ENCODE peak calls at places on chromosomes 4 and X, in six cellular contexts. One of them, this sample, is unnamed.

GRCh38 chr4:41361831-41362646 is 105.3 kb downstream of the UCHL1 start:
- DNase-seq in astrocyte of the spinal cord: no peak
- DNase-seq in heart right ventricle: no peak
- DNase-seq in progenitor cell of endocrine pancreas: no peak
- DNase-seq in epithelial cell of esophagus: no peak
- DNase-seq in bronchial epithelial cell: no peak
- DNase-seq in this sample: no peak

GRCh38 chrX:100980608-100981497 is 11.3 kb downstream of the ARL13A start:
- DNase-seq in progenitor cell of endocrine pancreas: no peak
- DNase-seq in epithelial cell of esophagus: peak
- DNase-seq in heart right ventricle: peak
- DNase-seq in astrocyte of the spinal cord: peak
- DNase-seq in bronchial epithelial cell: peak
- DNase-seq in this sample: peak

GRCh38 chrX:71103110-71103983 is 3.2 kb downstream of the CXorf65 start:
- DNase-seq in astrocyte of the spinal cord: no peak
- DNase-seq in heart right ventricle: peak
- DNase-seq in epithelial cell of esophagus: no peak
- DNase-seq in bronchial epithelial cell: no peak
- DNase-seq in progenitor cell of endocrine pancreas: no peak
- DNase-seq in this sample: no peak

GRCh38 chr4:88843067-88843723 is 145.6 kb upstream of the NAP1L5 start:
- DNase-seq in epithelial cell of esophagus: peak
- DNase-seq in heart right ventricle: no peak
- DNase-seq in astrocyte of the spinal cord: no peak
- DNase-seq in progenitor cell of endocrine pancreas: no peak
- DNase-seq in bronchial epithelial cell: peak
- DNase-seq in this sample: peak

GRCh38 chrX:20515841-20516461 is 249.2 kb upstream of the RPS6KA3 start:
- DNase-seq in epithelial cell of esophagus: peak
- DNase-seq in progenitor cell of endocrine pancreas: no peak
- DNase-seq in astrocyte of the spinal cord: peak
- DNase-seq in heart right ventricle: no peak
- DNase-seq in bronchial epithelial cell: peak
- DNase-seq in this sample: peak

GRCh38 chrX:54492340-54492739 is 3.7 kb downstream of the FGD1 start:
- DNase-seq in bronchial epithelial cell: peak
- DNase-seq in astrocyte of the spinal cord: peak
- DNase-seq in epithelial cell of esophagus: peak
- DNase-seq in progenitor cell of endocrine pancreas: no peak
- DNase-seq in heart right ventricle: peak
- DNase-seq in this sample: no peak

GRCh38 chrX:49066690-49067089 is 7.1 kb downstream of the PRAF2 start:
- DNase-seq in epithelial cell of esophagus: no peak
- DNase-seq in progenitor cell of endocrine pancreas: no peak
- DNase-seq in bronchial epithelial cell: no peak
- DNase-seq in heart right ventricle: no peak
- DNase-seq in astrocyte of the spinal cord: no peak
- DNase-seq in this sample: no peak

GRCh38 chr4:88771883-88772450 is 74.3 kb upstream of the NAP1L5 start:
- DNase-seq in epithelial cell of esophagus: peak
- DNase-seq in bronchial epithelial cell: no peak
- DNase-seq in astrocyte of the spinal cord: no peak
- DNase-seq in progenitor cell of endocrine pancreas: no peak
- DNase-seq in heart right ventricle: no peak
- DNase-seq in this sample: no peak

GRCh38 chr4:5892321-5893012 is 419 bp downstream of the CRMP1 start:
- DNase-seq in heart right ventricle: no peak
- DNase-seq in astrocyte of the spinal cord: no peak
- DNase-seq in progenitor cell of endocrine pancreas: no peak
- DNase-seq in bronchial epithelial cell: no peak
- DNase-seq in epithelial cell of esophagus: no peak
- DNase-seq in this sample: no peak

GRCh38 chr4:76687730-76688441 is 210.1 kb downstream of the SOWAHB start:
- DNase-seq in heart right ventricle: no peak
- DNase-seq in progenitor cell of endocrine pancreas: no peak
- DNase-seq in astrocyte of the spinal cord: no peak
- DNase-seq in epithelial cell of esophagus: no peak
- DNase-seq in bronchial epithelial cell: no peak
- DNase-seq in this sample: no peak

GRCh38 chr4:113943863-113944262 is 35.6 kb downstream of the ARSJ start:
- DNase-seq in progenitor cell of endocrine pancreas: no peak
- DNase-seq in bronchial epithelial cell: no peak
- DNase-seq in heart right ventricle: no peak
- DNase-seq in astrocyte of the spinal cord: peak
- DNase-seq in epithelial cell of esophagus: no peak
- DNase-seq in this sample: no peak

GRCh38 chr4:179804440-179804839 is 2362.2 kb upstream of the AGA start:
- DNase-seq in bronchial epithelial cell: no peak
- DNase-seq in heart right ventricle: no peak
- DNase-seq in progenitor cell of endocrine pancreas: no peak
- DNase-seq in astrocyte of the spinal cord: peak
- DNase-seq in epithelial cell of esophagus: no peak
- DNase-seq in this sample: no peak

GRCh38 chr4:145487626-145488025 is 6.0 kb downstream of the SMAD1 start:
- DNase-seq in astrocyte of the spinal cord: no peak
- DNase-seq in heart right ventricle: no peak
- DNase-seq in epithelial cell of esophagus: no peak
- DNase-seq in bronchial epithelial cell: no peak
- DNase-seq in progenitor cell of endocrine pancreas: no peak
- DNase-seq in this sample: no peak

GRCh38 chrX:576904-577303 is 53.7 kb upstream of the SHOX start:
- DNase-seq in heart right ventricle: no peak
- DNase-seq in progenitor cell of endocrine pancreas: no peak
- DNase-seq in bronchial epithelial cell: no peak
- DNase-seq in epithelial cell of esophagus: no peak
- DNase-seq in astrocyte of the spinal cord: no peak
- DNase-seq in this sample: no peak

GRCh38 chrX:104335765-104336164 is 81.0 kb upstream of the ESX1 start:
- DNase-seq in astrocyte of the spinal cord: peak
- DNase-seq in bronchial epithelial cell: peak
- DNase-seq in epithelial cell of esophagus: peak
- DNase-seq in progenitor cell of endocrine pancreas: no peak
- DNase-seq in heart right ventricle: no peak
- DNase-seq in this sample: no peak

GRCh38 chr4:109315818-109316217 is 13.4 kb upstream of the COL25A1 start:
- DNase-seq in progenitor cell of endocrine pancreas: no peak
- DNase-seq in heart right ventricle: no peak
- DNase-seq in bronchial epithelial cell: no peak
- DNase-seq in epithelial cell of esophagus: no peak
- DNase-seq in astrocyte of the spinal cord: no peak
- DNase-seq in this sample: no peak

GRCh38 chr4:148469938-148470337 is 27.7 kb upstream of the NR3C2 start:
- DNase-seq in heart right ventricle: no peak
- DNase-seq in bronchial epithelial cell: no peak
- DNase-seq in epithelial cell of esophagus: no peak
- DNase-seq in astrocyte of the spinal cord: no peak
- DNase-seq in progenitor cell of endocrine pancreas: no peak
- DNase-seq in this sample: no peak

GRCh38 chr4:147528054-147528453 is 47.2 kb downstream of the EDNRA start:
- DNase-seq in heart right ventricle: no peak
- DNase-seq in progenitor cell of endocrine pancreas: no peak
- DNase-seq in astrocyte of the spinal cord: no peak
- DNase-seq in bronchial epithelial cell: no peak
- DNase-seq in epithelial cell of esophagus: no peak
- DNase-seq in this sample: no peak

GRCh38 chr4:86558258-86558657 is 35.9 kb upstream of the PTPN13 start:
- DNase-seq in progenitor cell of endocrine pancreas: no peak
- DNase-seq in heart right ventricle: no peak
- DNase-seq in astrocyte of the spinal cord: no peak
- DNase-seq in bronchial epithelial cell: no peak
- DNase-seq in epithelial cell of esophagus: no peak
- DNase-seq in this sample: no peak

GRCh38 chr4:181674315-181674714 is 568.9 kb upstream of the TENM3 start:
- DNase-seq in epithelial cell of esophagus: peak
- DNase-seq in astrocyte of the spinal cord: peak
- DNase-seq in heart right ventricle: no peak
- DNase-seq in bronchial epithelial cell: no peak
- DNase-seq in progenitor cell of endocrine pancreas: no peak
- DNase-seq in this sample: peak

GRCh38 chrX:80216086-80216485 is 201.5 kb downstream of the TBX22 start:
- DNase-seq in heart right ventricle: no peak
- DNase-seq in astrocyte of the spinal cord: no peak
- DNase-seq in bronchial epithelial cell: peak
- DNase-seq in progenitor cell of endocrine pancreas: no peak
- DNase-seq in epithelial cell of esophagus: peak
- DNase-seq in this sample: no peak

GRCh38 chr4:88737304-88738015 is 39.8 kb upstream of the NAP1L5 start:
- DNase-seq in bronchial epithelial cell: peak
- DNase-seq in progenitor cell of endocrine pancreas: no peak
- DNase-seq in astrocyte of the spinal cord: peak
- DNase-seq in heart right ventricle: no peak
- DNase-seq in epithelial cell of esophagus: peak
- DNase-seq in this sample: no peak

GRCh38 chr4:32460972-32461371 is 1740.8 kb downstream of the PCDH7 start:
- DNase-seq in heart right ventricle: no peak
- DNase-seq in progenitor cell of endocrine pancreas: no peak
- DNase-seq in astrocyte of the spinal cord: no peak
- DNase-seq in epithelial cell of esophagus: no peak
- DNase-seq in bronchial epithelial cell: no peak
- DNase-seq in this sample: no peak

DNA sequence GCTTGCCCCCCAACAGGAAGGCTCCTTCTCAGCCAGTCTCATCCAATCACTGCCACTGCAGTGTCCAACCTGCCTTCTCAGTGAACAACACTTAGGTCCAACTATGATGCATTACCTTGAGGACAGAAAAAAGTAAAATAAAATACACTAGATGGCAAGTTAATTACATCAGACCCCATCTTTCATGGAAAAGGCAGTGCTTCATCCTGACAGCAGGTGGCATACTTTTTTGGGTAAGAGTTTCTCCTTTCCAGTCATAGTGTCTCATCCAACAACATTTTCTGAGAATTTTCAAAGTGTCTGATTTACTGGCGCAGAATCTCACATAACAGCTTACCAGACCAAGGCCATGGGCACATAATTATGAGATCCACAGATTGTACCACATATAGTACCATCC is 1742.8 kb downstream of the PCDH7 start:
- DNase-seq in heart right ventricle: no peak
- DNase-seq in epithelial cell of esophagus: peak
- DNase-seq in progenitor cell of endocrine pancreas: no peak
- DNase-seq in astrocyte of the spinal cord: peak
- DNase-seq in bronchial epithelial cell: peak
- DNase-seq in this sample: no peak
- TF ChIP-seq CTCF in heart right ventricle: no peak
- TF ChIP-seq CTCF in epithelial cell of esophagus: peak
- TF ChIP-seq CTCF in progenitor cell of endocrine pancreas: peak
- TF ChIP-seq CTCF in astrocyte of the spinal cord: peak
- TF ChIP-seq CTCF in bronchial epithelial cell: peak
- TF ChIP-seq CTCF in this sample: peak

GRCh38 chr4:137529432-137529831 is 2.9 kb downstream of the PCDH18 start:
- DNase-seq in epithelial cell of esophagus: no peak
- DNase-seq in bronchial epithelial cell: no peak
- DNase-seq in heart right ventricle: no peak
- DNase-seq in astrocyte of the spinal cord: no peak
- DNase-seq in progenitor cell of endocrine pancreas: no peak
- DNase-seq in this sample: no peak

GRCh38 chr4:137531951-137532868 is at the start of gene PCDH18:
- DNase-seq in epithelial cell of esophagus: peak
- DNase-seq in progenitor cell of endocrine pancreas: peak
- DNase-seq in heart right ventricle: peak
- DNase-seq in astrocyte of the spinal cord: peak
- DNase-seq in bronchial epithelial cell: peak
- DNase-seq in this sample: peak

GRCh38 chr4:137532869-137533236 is 559 bp upstream of the PCDH18 start:
- DNase-seq in astrocyte of the spinal cord: peak
- DNase-seq in heart right ventricle: no peak
- DNase-seq in progenitor cell of endocrine pancreas: no peak
- DNase-seq in epithelial cell of esophagus: no peak
- DNase-seq in bronchial epithelial cell: no peak
- DNase-seq in this sample: no peak

GRCh38 chr4:137530176-137530575 is 2.1 kb downstream of the PCDH18 start:
- DNase-seq in epithelial cell of esophagus: no peak
- DNase-seq in astrocyte of the spinal cord: peak
- DNase-seq in progenitor cell of endocrine pancreas: no peak
- DNase-seq in heart right ventricle: no peak
- DNase-seq in bronchial epithelial cell: no peak
- DNase-seq in this sample: no peak

DNA sequence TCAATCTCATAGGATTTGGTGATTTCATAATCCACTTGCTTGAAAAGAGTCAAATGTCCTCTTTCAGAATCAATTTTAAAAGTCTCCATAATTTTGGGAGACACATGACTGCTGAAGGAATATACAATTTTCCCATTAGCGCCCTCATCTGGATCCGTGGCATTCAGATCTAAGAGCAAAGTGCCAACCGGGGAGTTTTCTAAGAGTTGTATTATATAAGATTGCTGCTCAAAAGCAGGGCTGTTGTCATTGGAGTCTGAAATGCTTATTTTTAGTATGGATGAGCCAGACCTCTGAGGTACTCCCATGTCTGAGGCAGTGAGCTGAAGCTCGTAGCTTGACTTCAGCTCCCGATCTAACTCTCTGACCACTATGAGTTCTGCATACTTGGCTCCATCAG is 1.2 kb downstream of the PCDH18 start:
- DNase-seq in bronchial epithelial cell: no peak
- DNase-seq in heart right ventricle: no peak
- DNase-seq in astrocyte of the spinal cord: peak
- DNase-seq in epithelial cell of esophagus: no peak
- DNase-seq in progenitor cell of endocrine pancreas: no peak
- DNase-seq in this sample: no peak
- TF ChIP-seq CTCF in bronchial epithelial cell: no peak
- TF ChIP-seq CTCF in heart right ventricle: no peak
- TF ChIP-seq CTCF in astrocyte of the spinal cord: peak
- TF ChIP-seq CTCF in epithelial cell of esophagus: peak
- TF ChIP-seq CTCF in progenitor cell of endocrine pancreas: peak
- TF ChIP-seq CTCF in this sample: peak

GRCh38 chr4:165351359-165352130 is 24.1 kb downstream of the MSMO1 start:
- DNase-seq in progenitor cell of endocrine pancreas: no peak
- DNase-seq in astrocyte of the spinal cord: no peak
- DNase-seq in epithelial cell of esophagus: no peak
- DNase-seq in bronchial epithelial cell: no peak
- DNase-seq in heart right ventricle: no peak
- DNase-seq in this sample: peak
- TF ChIP-seq CTCF in progenitor cell of endocrine pancreas: no peak
- TF ChIP-seq CTCF in astrocyte of the spinal cord: no peak
- TF ChIP-seq CTCF in epithelial cell of esophagus: no peak
- TF ChIP-seq CTCF in bronchial epithelial cell: no peak
- TF ChIP-seq CTCF in heart right ventricle: no peak
- TF ChIP-seq CTCF in this sample: no peak

GRCh38 chrX:92231391-92231790 is 452.2 kb downstream of the PCDH11X start:
- DNase-seq in astrocyte of the spinal cord: no peak
- DNase-seq in heart right ventricle: no peak
- DNase-seq in epithelial cell of esophagus: peak
- DNase-seq in bronchial epithelial cell: peak
- DNase-seq in progenitor cell of endocrine pancreas: no peak
- DNase-seq in this sample: no peak

GRCh38 chrX:92230628-92231027 is 451.5 kb downstream of the PCDH11X start:
- DNase-seq in bronchial epithelial cell: no peak
- DNase-seq in progenitor cell of endocrine pancreas: no peak
- DNase-seq in astrocyte of the spinal cord: no peak
- DNase-seq in epithelial cell of esophagus: no peak
- DNase-seq in heart right ventricle: no peak
- DNase-seq in this sample: no peak

DNA sequence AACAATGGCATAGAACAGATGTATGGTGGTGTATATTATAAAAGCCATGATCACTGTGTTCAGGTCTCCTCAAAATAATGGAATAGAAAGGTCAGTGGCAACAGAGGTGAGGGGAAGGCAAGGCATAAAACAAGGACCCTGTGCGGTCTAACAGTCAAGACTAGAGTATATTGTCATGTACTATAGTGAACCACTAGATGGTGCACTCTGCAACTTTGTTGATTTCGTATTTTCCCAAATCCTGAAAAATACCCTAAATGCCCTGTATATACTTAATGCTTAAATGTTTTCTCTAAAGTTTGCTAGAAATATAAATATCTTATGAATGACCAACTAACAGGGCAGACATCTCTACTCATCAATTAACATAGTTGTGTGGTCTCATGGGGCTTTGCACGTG is 453.0 kb downstream of the PCDH11X start:
- DNase-seq in progenitor cell of endocrine pancreas: no peak
- DNase-seq in bronchial epithelial cell: no peak
- DNase-seq in epithelial cell of esophagus: no peak
- DNase-seq in astrocyte of the spinal cord: peak
- DNase-seq in heart right ventricle: no peak
- DNase-seq in this sample: no peak
- TF ChIP-seq CTCF in progenitor cell of endocrine pancreas: peak
- TF ChIP-seq CTCF in bronchial epithelial cell: no peak
- TF ChIP-seq CTCF in epithelial cell of esophagus: no peak
- TF ChIP-seq CTCF in astrocyte of the spinal cord: peak
- TF ChIP-seq CTCF in heart right ventricle: no peak
- TF ChIP-seq CTCF in this sample: peak